ENCODE peak calls at places on chromosomes 7 and 10, in six cellular contexts. Z, O, W, L, S and T are unnamed samples.

GRCh38 chr10:118531105-118531851 is 64.2 kb downstream of the PRLHR start:
- DNase-seq in S (no peak), L (no peak), O (no peak), W (no peak), Z (no peak), T (no peak)

GRCh38 chr7:114418117-114418516 is 3.5 kb downstream of the FOXP2 start:
- DNase-seq in Z (no peak), S (no peak), L (no peak), O (no peak), W (no peak), T (no peak)

GRCh38 chr7:80581472-80581871 is 57.0 kb upstream of the CD36 start:
- DNase-seq in L (no peak), S (no peak), W (no peak), Z (no peak), O (no peak), T (no peak)

GRCh38 chr7:116584721-116585120 is 59.9 kb downstream of the CAV1 start:
- DNase-seq in L (no peak), S (no peak), Z (no peak), O (no peak), W (no peak), T (no peak)

GRCh38 chr10:62454696-62455451 is 80.7 kb downstream of the ZNF365 start:
- DNase-seq in Z (no peak), L (no peak), O (no peak), S (no peak), W (no peak), T (no peak)

GRCh38 chr10:132376394-132376851 is 20.6 kb upstream of the PWWP2B start:
- DNase-seq in S (no peak), L (no peak), W (no peak), Z (no peak), O (no peak), T (no peak)

GRCh38 chr7:21543528-21544302 is 876 bp downstream of the DNAH11 start:
- DNase-seq in L (no peak), Z (no peak), S (no peak), O (no peak), W (no peak), T (no peak)

GRCh38 chr7:92158660-92159575 is 20.0 kb downstream of the LRRD1 start:
- DNase-seq in Z (no peak), L (no peak), S (no peak), O (no peak), W (no peak), T (no peak)

GRCh38 chr10:103231047-103231551 is 14.6 kb upstream of the RPEL1 start:
- DNase-seq in Z (peak), S (no peak), L (peak), W (no peak), O (no peak), T (no peak)

GRCh38 chr10:73791871-73792400 is 6.5 kb downstream of the ZSWIM8 start:
- DNase-seq in O (no peak), S (no peak), W (no peak), L (no peak), Z (no peak), T (no peak)

GRCh38 chr7:158469396-158470051 is 118.1 kb downstream of the PTPRN2 start:
- DNase-seq in S (no peak), Z (no peak), W (no peak), L (no peak), O (no peak), T (no peak)
- TF ChIP-seq POLR2AphosphoS5 in S (no peak), Z (no peak), W (no peak), L (no peak), O (no peak), T (no peak)

DNA sequence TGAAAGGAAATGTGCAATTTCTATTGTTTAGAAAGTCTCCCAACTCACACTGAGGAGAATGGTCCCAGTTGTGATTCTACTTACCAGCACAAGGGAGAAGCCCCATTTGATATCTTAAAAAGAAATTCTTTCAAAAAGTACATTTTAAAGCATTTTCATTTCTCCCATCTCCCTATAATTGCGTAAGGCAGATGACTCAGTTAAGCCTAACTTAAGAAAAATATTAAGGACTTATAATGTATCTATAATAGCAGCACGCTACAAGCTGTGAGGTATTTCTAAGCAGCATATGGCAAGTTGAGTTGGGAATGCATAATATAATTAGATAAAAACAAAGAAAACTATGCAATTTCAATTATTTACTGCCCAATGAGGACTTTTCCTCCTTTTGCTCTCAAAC is 8.5 kb upstream of the NRCAM start:
- DNase-seq in O (no peak), S (no peak), Z (no peak), W (no peak), L (no peak), T (no peak)
- TF ChIP-seq TAF1 in O (no peak), S (no peak), Z (no peak), W (no peak), L (no peak), T (no peak)

DNA sequence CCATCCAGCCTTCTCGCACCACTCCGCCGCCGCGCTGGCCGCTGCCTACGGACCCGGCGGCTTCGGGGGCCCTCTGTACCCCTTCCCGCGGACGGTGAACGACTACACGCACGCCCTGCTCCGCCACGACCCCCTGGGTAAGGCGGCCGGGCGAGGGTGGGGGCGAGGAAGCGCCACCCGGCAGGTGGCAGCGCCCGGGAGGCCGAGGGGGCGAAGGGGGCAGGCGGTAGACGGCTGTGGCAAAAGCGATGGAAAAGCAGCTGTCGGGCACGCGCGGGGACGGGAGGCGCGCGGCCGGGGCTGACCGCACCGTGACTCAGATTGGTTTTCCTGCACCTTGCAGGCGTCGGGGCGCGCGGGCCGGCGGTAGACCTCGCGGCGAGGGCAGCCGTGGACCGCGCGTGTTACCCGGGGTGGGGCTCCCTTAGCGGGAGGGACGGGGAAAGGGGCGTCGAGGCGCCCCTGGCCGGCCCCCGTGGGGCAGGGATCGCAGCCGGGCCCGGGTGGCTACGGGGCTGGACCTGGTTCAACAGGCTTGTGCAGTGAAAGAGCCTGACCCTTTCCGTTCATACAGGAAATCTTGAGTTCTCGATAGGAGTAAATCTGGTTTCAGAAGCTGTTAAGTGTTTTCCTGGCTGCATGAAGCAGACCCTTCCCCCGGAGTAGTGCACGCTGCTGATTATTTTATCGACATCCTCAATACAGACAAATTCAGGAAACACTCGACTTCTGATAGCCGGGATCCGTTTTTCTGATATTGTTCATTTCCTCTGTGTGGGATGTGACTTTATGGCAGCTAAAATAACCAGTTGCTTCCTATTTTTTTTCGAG is 671 bp downstream of the HHEX start:
- DNase-seq in Z (no peak), O (no peak), S (peak), L (no peak), W (no peak), T (no peak)
- TF ChIP-seq POLR2A in Z (no peak), O (no peak), S (peak), L (no peak), W (no peak), T (no peak)

GRCh38 chr10:84341538-84341856 is 13.1 kb downstream of the CCSER2 start:
- DNase-seq in Z (no peak), O (no peak), S (peak), L (no peak), W (no peak), T (no peak)

GRCh38 chr10:84341983-84342382 is 13.6 kb downstream of the CCSER2 start:
- DNase-seq in W (no peak), O (no peak), S (no peak), L (no peak), Z (no peak), T (no peak)

GRCh38 chr10:84342584-84342983 is 14.2 kb downstream of the CCSER2 start:
- DNase-seq in Z (no peak), S (no peak), L (no peak), O (no peak), W (no peak), T (no peak)

GRCh38 chr10:84344560-84344959 is 16.2 kb downstream of the CCSER2 start:
- DNase-seq in W (no peak), S (no peak), O (no peak), L (no peak), Z (no peak), T (no peak)

DNA sequence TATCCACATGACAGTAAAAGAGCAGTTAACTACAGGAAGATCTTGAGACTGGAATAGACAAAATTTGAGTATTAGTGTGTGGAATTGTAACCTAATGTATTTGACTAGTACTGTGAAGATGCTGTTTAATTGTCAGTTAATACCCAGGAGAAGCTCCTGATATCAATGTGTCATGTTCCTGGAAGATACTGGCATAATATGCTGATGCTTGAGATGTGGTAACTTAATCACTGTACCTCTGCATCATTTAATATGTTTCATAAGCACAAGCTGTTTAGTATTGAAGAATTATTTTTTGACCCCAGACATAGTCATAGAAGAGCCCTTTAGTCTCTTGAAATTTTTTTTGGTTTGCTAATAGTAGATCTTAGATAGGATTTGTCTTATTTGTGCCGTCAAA is 15.4 kb downstream of the CCSER2 start:
- DNase-seq in W (no peak), O (no peak), Z (no peak), S (no peak), L (no peak), T (no peak)
- TF ChIP-seq POLR2AphosphoS5 in W (no peak), O (no peak), Z (no peak), S (no peak), L (no peak), T (no peak)

DNA sequence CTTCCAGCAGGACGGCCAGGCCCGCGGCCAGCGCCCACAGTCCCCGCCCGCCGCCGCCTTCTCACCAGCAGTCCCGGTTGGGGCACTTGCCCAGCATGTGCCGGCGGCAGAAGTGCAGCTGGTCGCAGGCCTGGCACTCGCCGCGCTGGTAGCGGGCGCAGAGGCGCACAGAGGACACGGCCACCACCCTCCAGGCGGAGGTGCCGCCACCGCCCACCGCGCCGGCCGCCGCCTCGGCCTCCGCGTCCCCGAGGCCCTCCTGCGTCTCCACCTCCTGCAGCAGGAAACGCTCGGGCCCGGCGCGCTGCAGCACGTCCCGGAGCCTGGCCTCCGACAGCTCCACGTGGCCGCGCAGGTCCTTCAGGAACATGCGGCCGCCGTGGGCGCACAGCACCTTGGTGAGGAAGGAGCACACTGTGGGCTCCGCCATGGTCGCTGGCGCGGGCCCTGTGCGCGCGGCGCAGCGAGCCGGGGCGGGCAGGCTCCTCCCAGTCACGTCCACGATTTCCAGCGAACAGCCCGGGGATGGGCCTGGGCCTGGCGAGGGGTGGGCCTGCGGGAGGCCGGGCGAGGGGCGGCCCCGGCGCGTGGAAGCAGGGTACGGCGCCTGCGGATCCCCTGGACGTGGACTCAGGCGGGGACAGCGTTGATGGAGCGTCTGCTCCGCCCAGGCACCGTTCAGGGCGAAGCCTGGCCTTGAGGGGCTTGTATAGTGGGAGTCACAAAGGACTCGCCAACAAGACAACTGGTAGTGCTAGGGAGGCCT is at the start of gene ZC3HAV1L:
- DNase-seq in O (peak), L (peak), S (no peak), W (no peak), Z (no peak), T (peak)
- TF ChIP-seq TAF1 in O (no peak), L (peak), S (no peak), W (peak), Z (peak), T (peak)